ENCODE peak calls at places on chromosomes 3 and 15, in six cellular contexts. C is AG09309; F is fibroblast of lung; L is cardiac fibroblast; O is CD8-positive, alpha-beta memory T cell; E is psoas muscle. P is an unnamed sample.
A peak's percentile ranks its signal among the peaks of the same experiment; 100 is the strongest.

GRCh38 chr3:179067291-179067690 is 4.3 kb downstream of the ZMAT3 start:
- DNase-seq in L (no peak), F (no peak), O (no peak), E (no peak), C (no peak), P (no peak)

GRCh38 chr3:152826476-152826875 is 8.5 kb upstream of the P2RY1 start:
- DNase-seq in L (no peak), O (no peak), C (no peak), E (no peak), F (no peak), P (no peak)

GRCh38 chr3:5105050-5105449 is 17.0 kb upstream of the ARL8B start:
- DNase-seq in E (no peak), F (no peak), L (no peak), C (no peak), O (no peak), P (no peak)

GRCh38 chr3:125002414-125002811 is 53.4 kb downstream of the HEG1 start:
- DNase-seq in F (no peak), E (no peak), C (no peak), L (no peak), O (no peak), P (no peak)

GRCh38 chr15:31364301-31365031 is 37.8 kb downstream of the KLF13 start:
- DNase-seq in O (no peak), L (no peak), F (no peak), E (no peak), C (no peak), P (no peak)

GRCh38 chr3:40975711-40976121 is 223.6 kb upstream of the CTNNB1 start:
- DNase-seq in E (no peak), F (no peak), O (no peak), C (no peak), L (peak; percentile 79), P (no peak)

GRCh38 chr3:126004692-126005091 is 35.7 kb downstream of the ROPN1B start:
- DNase-seq in F (no peak), C (no peak), O (no peak), L (no peak), E (no peak), P (no peak)

GRCh38 chr15:41881925-41882688 is 11.7 kb downstream of the SPTBN5 start:
- DNase-seq in O (no peak), E (no peak), F (no peak), L (no peak), C (no peak), P (no peak)

GRCh38 chr3:5504135-5504534 is 316.6 kb downstream of the EDEM1 start:
- DNase-seq in C (no peak), O (no peak), L (no peak), E (no peak), F (no peak), P (no peak)

GRCh38 chr15:60326824-60327654 is 70.7 kb downstream of the ANXA2 start:
- DNase-seq in E (no peak), O (peak; percentile 17), C (peak; percentile 21), F (peak; percentile 71), L (peak; percentile 78), P (no peak)

GRCh38 chr15:25568751-25569150 is 129.9 kb upstream of the UBE3A start:
- DNase-seq in C (no peak), O (no peak), F (no peak), L (no peak), E (no peak), P (no peak)

GRCh38 chr15:67303490-67304363 is 49.1 kb downstream of the IQCH start:
- DNase-seq in C (no peak), E (no peak), F (peak; percentile 62), L (peak; percentile 61), O (peak; percentile 38), P (no peak)

GRCh38 chr3:157631468-157631867 is 128.3 kb upstream of the VEPH1 start:
- DNase-seq in E (no peak), F (no peak), O (no peak), L (peak; percentile 67), C (no peak), P (peak; percentile 23)

GRCh38 chr3:42693530-42693930 is 8.2 kb downstream of the KLHL40 start:
- DNase-seq in O (no peak), C (no peak), E (no peak), L (no peak), F (no peak), P (no peak)

GRCh38 chr15:70142072-70142321 is 44.3 kb upstream of the TLE3 start:
- DNase-seq in O (no peak), L (no peak), F (no peak), C (no peak), E (no peak), P (no peak)

GRCh38 chr3:82030932-82031331 is 269.5 kb upstream of the GBE1 start:
- DNase-seq in E (no peak), F (no peak), C (no peak), O (no peak), L (no peak), P (peak; percentile 28)

GRCh38 chr3:29901097-29901496 is 620.2 kb downstream of the RBMS3 start:
- DNase-seq in O (no peak), E (no peak), F (no peak), C (no peak), L (no peak), P (no peak)

GRCh38 chr3:180383332-180384020 is 218.5 kb upstream of the TTC14 start:
- DNase-seq in E (no peak), F (no peak), L (peak; percentile 33), C (no peak), O (no peak), P (no peak)

GRCh38 chr3:46848271-46849097 is 14.8 kb downstream of the MYL3 start:
- DNase-seq in E (peak; percentile 47), L (peak; percentile 86), C (no peak), O (no peak), F (peak; percentile 48), P (no peak)

GRCh38 chr3:84881288-84881687 is 77.5 kb upstream of the CADM2 start:
- DNase-seq in O (no peak), C (no peak), E (no peak), F (no peak), L (no peak), P (no peak)

GRCh38 chr3:84885199-84885882 is 73.4 kb upstream of the CADM2 start:
- DNase-seq in C (no peak), F (no peak), O (no peak), L (no peak), E (no peak), P (no peak)
- H3K4me3 ChIP-seq in C (no peak overlapping the region), F (no peak overlapping the region), O (no peak overlapping the region), L (no peak overlapping the region), E (no peak overlapping the region), P (no peak overlapping the region)

GRCh38 chr3:195160257-195160898 is 110.6 kb downstream of the XXYLT1 start:
- DNase-seq in O (no peak), C (no peak), F (peak; percentile 75), E (no peak), L (peak; percentile 67), P (no peak)
- H3K4me3 ChIP-seq in O (no peak overlapping the region), C (no peak overlapping the region), F (no peak overlapping the region), E (no peak overlapping the region), L (no peak overlapping the region), P (no peak overlapping the region)

GRCh38 chr15:92012368-92012629 is 158.8 kb downstream of the SLCO3A1 start:
- DNase-seq in F (no peak), E (no peak), C (no peak), L (peak; percentile 37), O (no peak), P (no peak)
- H3K4me3 ChIP-seq in F (no peak overlapping the region), E (no peak overlapping the region), C (no peak overlapping the region), L (no peak overlapping the region), O (no peak overlapping the region), P (no peak overlapping the region)

GRCh38 chr3:195757371-195757770 is 36.6 kb downstream of the MUC20 start:
- DNase-seq in E (no peak), L (no peak), O (no peak), C (no peak), F (no peak), P (no peak)
- H3K4me3 ChIP-seq in E (no peak overlapping the region), L (no peak overlapping the region), O (no peak overlapping the region), C (no peak overlapping the region), F (no peak overlapping the region), P (no peak overlapping the region)

DNA sequence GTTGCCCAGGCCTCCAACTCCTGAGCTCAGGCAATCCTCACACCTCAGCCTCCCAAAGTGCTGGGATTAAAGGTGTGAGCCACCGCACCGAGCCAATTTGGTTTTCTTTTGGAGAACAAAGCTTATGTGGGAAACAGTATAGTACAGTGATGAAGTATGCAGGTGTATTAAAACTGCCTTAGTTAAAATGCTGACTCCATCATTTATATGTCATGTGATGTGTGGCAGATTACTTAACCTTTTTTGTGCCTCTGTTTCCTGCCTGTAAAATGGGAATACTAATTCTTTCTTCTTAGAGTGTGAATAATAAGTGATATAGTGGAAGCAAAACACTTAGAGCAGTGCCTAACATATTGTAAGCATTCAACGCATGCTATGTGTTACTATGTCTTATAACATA is 48.0 kb upstream of the TEX55 start:
- DNase-seq in L (no peak), E (no peak), O (no peak), F (no peak), C (no peak), P (no peak)
- H3K4me3 ChIP-seq in L (no peak overlapping the region), E (no peak overlapping the region), O (no peak overlapping the region), F (no peak overlapping the region), C (no peak overlapping the region), P (no peak overlapping the region)

GRCh38 chr3:3110749-3111361 is 681 bp upstream of the IL5RA start:
- DNase-seq in C (no peak), L (no peak), F (no peak), O (no peak), E (no peak), P (no peak)

GRCh38 chr3:3107858-3108257 is 2.3 kb downstream of the IL5RA start:
- DNase-seq in L (no peak), C (no peak), E (no peak), F (no peak), O (no peak), P (no peak)

GRCh38 chr3:3113042-3113709 is 3.0 kb upstream of the IL5RA start:
- DNase-seq in F (no peak), E (no peak), O (no peak), L (no peak), C (no peak), P (no peak)

GRCh38 chr3:3109407-3110298 is 521 bp downstream of the IL5RA start:
- DNase-seq in O (no peak), F (no peak), L (no peak), C (no peak), E (no peak), P (no peak)

GRCh38 chr3:3110299-3110630 is at the start of gene IL5RA:
- DNase-seq in F (peak; percentile 15), O (peak; percentile 46), E (no peak), C (no peak), L (peak; percentile 31), P (no peak)
- H3K4me3 ChIP-seq in F (no peak within 1 kb of the TSS), O (peak within 1 kb of the TSS; percentile 24), E (no peak within 1 kb of the TSS), C (no peak within 1 kb of the TSS), L (no peak within 1 kb of the TSS), P (no peak within 1 kb of the TSS)

GRCh38 chr15:37088436-37088835 is 11.9 kb downstream of the MEIS2 start:
- DNase-seq in L (no peak), C (no peak), O (no peak), F (no peak), E (no peak), P (no peak)

GRCh38 chr15:37084602-37085001 is 15.7 kb downstream of the MEIS2 start:
- DNase-seq in F (no peak), C (no peak), L (no peak), E (no peak), O (no peak), P (no peak)

GRCh38 chr15:37087050-37087691 is 13.2 kb downstream of the MEIS2 start:
- DNase-seq in O (no peak), E (no peak), C (no peak), F (no peak), L (no peak), P (no peak)

GRCh38 chr15:37086521-37086920 is 13.8 kb downstream of the MEIS2 start:
- DNase-seq in C (no peak), L (no peak), O (no peak), E (no peak), F (no peak), P (no peak)

GRCh38 chr15:37086120-37086519 is 14.2 kb downstream of the MEIS2 start:
- DNase-seq in E (no peak), O (no peak), F (no peak), C (no peak), L (no peak), P (no peak)
- H3K4me3 ChIP-seq in E (no peak overlapping the region), O (no peak overlapping the region), F (no peak overlapping the region), C (no peak overlapping the region), L (no peak overlapping the region), P (no peak overlapping the region)